ENCODE peak calls at places on chromosomes 5 and 9, in four cellular contexts. J is Calu3, X is OCI-M1, M is NCI-H1092. G is an unnamed sample.

GRCh38 chr5:113447651-113448050 is 12.9 kb upstream of the TSSK1B start:
- DNase-seq in J (peak), X (peak), M (no peak), G (peak)

GRCh38 chr5:89968870-89969472 is 440.6 kb downstream of the CETN3 start:
- DNase-seq in J (no peak), X (no peak), M (no peak), G (no peak)

GRCh38 chr5:14868771-14869170 is 2.8 kb downstream of the ANKH start:
- DNase-seq in J (peak), X (no peak), M (no peak), G (no peak)

GRCh38 chr9:126822278-126822677 is 17.4 kb downstream of the ZBTB43 start:
- DNase-seq in J (no peak), X (no peak), M (no peak), G (no peak)

GRCh38 chr9:121836382-121836885 is 185.0 kb downstream of the DAB2IP start:
- DNase-seq in J (no peak), X (no peak), M (no peak), G (no peak)

GRCh38 chr9:137522746-137523455 is 27.3 kb downstream of the PNPLA7 start:
- DNase-seq in J (no peak), X (no peak), M (no peak), G (no peak)

GRCh38 chr9:133051281-133051900 is 10.4 kb upstream of the CEL start:
- DNase-seq in J (no peak), X (no peak), M (no peak), G (no peak)

GRCh38 chr5:171152382-171152781 is 156.7 kb upstream of the TLX3 start:
- DNase-seq in J (no peak), X (peak), M (no peak), G (peak)

GRCh38 chr5:38426986-38427950 is 129.2 kb downstream of the LIFR start:
- DNase-seq in J (no peak), X (no peak), M (no peak), G (no peak)

GRCh38 chr5:140560227-140560626 is 3.0 kb upstream of the SRA1 start:
- DNase-seq in J (no peak), X (no peak), M (no peak), G (no peak)

GRCh38 chr5:139562847-139563246 is 1.7 kb downstream of the UBE2D2 start:
- DNase-seq in J (no peak), X (peak), M (no peak), G (no peak)

GRCh38 chr9:77087506-77087905 is 68.1 kb downstream of the FOXB2 start:
- DNase-seq in J (no peak), X (no peak), M (no peak), G (no peak)

GRCh38 chr9:7169717-7170348 is 412.1 kb downstream of the KDM4C start:
- DNase-seq in J (no peak), X (no peak), M (no peak), G (no peak)

GRCh38 chr9:37382161-37382981 is 40.1 kb upstream of the GRHPR start:
- DNase-seq in J (no peak), X (peak), M (no peak), G (no peak)

GRCh38 chr5:146877783-146878470 is 630 bp downstream of the PPP2R2B start:
- DNase-seq in J (peak), X (no peak), M (no peak), G (no peak)

GRCh38 chr5:8861764-8862163 is 684.1 kb downstream of the SEMA5A start:
- DNase-seq in J (no peak), X (peak), M (no peak), G (no peak)

GRCh38 chr9:104808030-104808614 is 44.2 kb downstream of the NIPSNAP3B start:
- DNase-seq in J (peak), X (peak), M (peak), G (no peak)

GRCh38 chr9:106479679-106480078 is 383.3 kb upstream of the ZNF462 start:
- DNase-seq in J (no peak), X (no peak), M (no peak), G (no peak)

GRCh38 chr5:138975098-138975847 is 100.1 kb upstream of the LRRTM2 start:
- DNase-seq in J (no peak), X (peak), M (no peak), G (no peak)

GRCh38 chr9:112772215-112772509 is 21.6 kb downstream of the SNX30 start:
- DNase-seq in J (no peak), X (no peak), M (no peak), G (no peak)

GRCh38 chr9:74496819-74497749 is at the start of gene RORB:
- DNase-seq in J (peak), X (no peak), M (peak), G (peak)

GRCh38 chr5:74927336-74927735 is 61.1 kb upstream of the FAM169A start:
- DNase-seq in J (no peak), X (no peak), M (no peak), G (no peak)

GRCh38 chr9:97632406-97632991 is 669 bp downstream of the TSTD2 start:
- DNase-seq in J (peak), X (peak), M (peak), G (no peak)

GRCh38 chr9:71524996-71525580 is 243.2 kb downstream of the CEMIP2 start:
- DNase-seq in J (no peak), X (no peak), M (no peak), G (no peak)

GRCh38 chr5:14443665-14444064 is 137.9 kb upstream of the OTULINL start:
- DNase-seq in J (no peak), X (no peak), M (no peak), G (no peak)

GRCh38 chr5:143147382-143147781 is 256.1 kb downstream of the NR3C1 start:
- DNase-seq in J (no peak), X (no peak), M (no peak), G (no peak)

GRCh38 chr5:90949469-90950358 is 391.1 kb downstream of the ADGRV1 start:
- DNase-seq in J (peak), X (no peak), M (no peak), G (peak)

GRCh38 chr5:58184910-58185309 is 275.0 kb downstream of the PLK2 start:
- DNase-seq in J (no peak), X (no peak), M (no peak), G (peak)

GRCh38 chr5:156623381-156624040 is 226.6 kb upstream of the PPP1R2B start:
- DNase-seq in J (no peak), X (no peak), M (no peak), G (no peak)

GRCh38 chr5:67003906-67004729 is 192.5 kb downstream of the CD180 start:
- DNase-seq in J (peak), X (peak), M (peak), G (peak)

GRCh38 chr9:78028926-78029325 is 2.7 kb downstream of the GNAQ start:
- DNase-seq in J (no peak), X (peak), M (no peak), G (no peak)

GRCh38 chr9:121098567-121099198 is 23.9 kb downstream of the CNTRL start:
- DNase-seq in J (no peak), X (no peak), M (no peak), G (no peak)